ENCODE peak calls at places on chromosomes 1 and 21, in four cellular contexts. One of them, this sample, is unnamed.

GRCh38 chr21:42931560-42932235 is 6.3 kb upstream of the ERVH48-1 start:
- DNase-seq in K562: no peak
- DNase-seq in GM12878: no peak
- DNase-seq in HepG2: no peak
- DNase-seq in this sample: no peak

GRCh38 chr1:24921938-24922662 is 8.0 kb downstream of the RUNX3 start:
- DNase-seq in K562: no peak
- DNase-seq in GM12878: no peak
- DNase-seq in HepG2: no peak
- DNase-seq in this sample: no peak

GRCh38 chr1:67432745-67433144 is 2.5 kb upstream of the SERBP1 start:
- DNase-seq in K562: no peak
- DNase-seq in GM12878: no peak
- DNase-seq in HepG2: no peak
- DNase-seq in this sample: no peak

GRCh38 chr1:59779949-59780348 is 34.8 kb upstream of the HOOK1 start:
- DNase-seq in K562: no peak
- DNase-seq in GM12878: no peak
- DNase-seq in HepG2: peak; percentile 16
- DNase-seq in this sample: peak; percentile 64

GRCh38 chr1:47655521-47656300 is 217.9 kb downstream of the FOXD2 start:
- DNase-seq in K562: no peak
- DNase-seq in GM12878: no peak
- DNase-seq in HepG2: no peak
- DNase-seq in this sample: no peak

GRCh38 chr1:159705911-159706270 is 8.5 kb downstream of the CRP start:
- DNase-seq in K562: no peak
- DNase-seq in GM12878: no peak
- DNase-seq in HepG2: no peak
- DNase-seq in this sample: no peak

GRCh38 chr1:154856049-154856448 is 14.0 kb downstream of the KCNN3 start:
- DNase-seq in K562: no peak
- DNase-seq in GM12878: no peak
- DNase-seq in HepG2: no peak
- DNase-seq in this sample: peak; percentile 53

GRCh38 chr1:235058695-235059094 is 69.9 kb downstream of the TOMM20 start:
- DNase-seq in K562: no peak
- DNase-seq in GM12878: no peak
- DNase-seq in HepG2: no peak
- DNase-seq in this sample: no peak

GRCh38 chr21:33325222-33326067 is 675 bp downstream of the IFNAR1 start:
- DNase-seq in K562: no peak
- DNase-seq in GM12878: no peak
- DNase-seq in HepG2: peak; percentile 35
- DNase-seq in this sample: peak; percentile 24

GRCh38 chr1:117572546-117572945 is 33.3 kb upstream of the TENT5C start:
- DNase-seq in K562: no peak
- DNase-seq in GM12878: no peak
- DNase-seq in HepG2: no peak
- DNase-seq in this sample: no peak

GRCh38 chr1:31667065-31667785 is 22.5 kb upstream of the PEF1 start:
- DNase-seq in K562: no peak
- DNase-seq in GM12878: no peak
- DNase-seq in HepG2: no peak
- DNase-seq in this sample: no peak

GRCh38 chr1:204400893-204401510 is 10.6 kb downstream of the PPP1R15B start:
- DNase-seq in K562: peak; percentile 50
- DNase-seq in GM12878: no peak
- DNase-seq in HepG2: no peak
- DNase-seq in this sample: no peak

GRCh38 chr1:54537611-54538010 is 10.4 kb upstream of the ACOT11 start:
- DNase-seq in K562: no peak
- DNase-seq in GM12878: no peak
- DNase-seq in HepG2: peak; percentile 73
- DNase-seq in this sample: no peak

GRCh38 chr1:147723691-147724323 is 36.6 kb downstream of the GJA5 start:
- DNase-seq in K562: peak; percentile 12
- DNase-seq in GM12878: no peak
- DNase-seq in HepG2: peak; percentile 51
- DNase-seq in this sample: peak; percentile 91

GRCh38 chr1:7218210-7218832 is 433.1 kb downstream of the CAMTA1 start:
- DNase-seq in K562: peak; percentile 72
- DNase-seq in GM12878: no peak
- DNase-seq in HepG2: peak; percentile 44
- DNase-seq in this sample: peak; percentile 78

GRCh38 chr1:23790696-23791433 is at the start of gene LYPLA2:
- DNase-seq in K562: peak; percentile 85
- DNase-seq in GM12878: no peak
- DNase-seq in HepG2: peak; percentile 85
- DNase-seq in this sample: peak; percentile 98

GRCh38 chr1:23792151-23792945 is 1.4 kb downstream of the LYPLA2 start:
- DNase-seq in K562: no peak
- DNase-seq in GM12878: no peak
- DNase-seq in HepG2: no peak
- DNase-seq in this sample: peak; percentile 23

GRCh38 chr1:23793861-23794731 is 3.2 kb downstream of the LYPLA2 start:
- DNase-seq in K562: no peak
- DNase-seq in GM12878: no peak
- DNase-seq in HepG2: no peak
- DNase-seq in this sample: no peak

GRCh38 chr1:23791434-23792047 is 596 bp downstream of the LYPLA2 start:
- DNase-seq in K562: peak; percentile 48
- DNase-seq in GM12878: no peak
- DNase-seq in HepG2: no peak
- DNase-seq in this sample: peak; percentile 79

GRCh38 chr1:23793018-23793781 is 2.3 kb downstream of the LYPLA2 start:
- DNase-seq in K562: peak; percentile 78
- DNase-seq in GM12878: no peak
- DNase-seq in HepG2: no peak
- DNase-seq in this sample: no peak
- TF ChIP-seq JUNB in K562: no peak
- TF ChIP-seq JUNB in GM12878: no peak
- TF ChIP-seq JUNB in HepG2: no peak
- TF ChIP-seq JUNB in this sample: no peak

GRCh38 chr1:28512058-28512611 is 6.3 kb downstream of the RCC1 start:
- DNase-seq in K562: no peak
- DNase-seq in GM12878: no peak
- DNase-seq in HepG2: no peak
- DNase-seq in this sample: no peak
- TF ChIP-seq CREB1 in K562: no peak
- TF ChIP-seq CREB1 in GM12878: no peak
- TF ChIP-seq CREB1 in HepG2: no peak
- TF ChIP-seq CREB1 in this sample: no peak

GRCh38 chr1:107555578-107555977 is 409.4 kb downstream of the VAV3 start:
- DNase-seq in K562: no peak
- DNase-seq in GM12878: no peak
- DNase-seq in HepG2: no peak
- DNase-seq in this sample: no peak
- TF ChIP-seq JUNB in K562: no peak
- TF ChIP-seq JUNB in GM12878: no peak
- TF ChIP-seq JUNB in HepG2: no peak
- TF ChIP-seq JUNB in this sample: no peak

DNA sequence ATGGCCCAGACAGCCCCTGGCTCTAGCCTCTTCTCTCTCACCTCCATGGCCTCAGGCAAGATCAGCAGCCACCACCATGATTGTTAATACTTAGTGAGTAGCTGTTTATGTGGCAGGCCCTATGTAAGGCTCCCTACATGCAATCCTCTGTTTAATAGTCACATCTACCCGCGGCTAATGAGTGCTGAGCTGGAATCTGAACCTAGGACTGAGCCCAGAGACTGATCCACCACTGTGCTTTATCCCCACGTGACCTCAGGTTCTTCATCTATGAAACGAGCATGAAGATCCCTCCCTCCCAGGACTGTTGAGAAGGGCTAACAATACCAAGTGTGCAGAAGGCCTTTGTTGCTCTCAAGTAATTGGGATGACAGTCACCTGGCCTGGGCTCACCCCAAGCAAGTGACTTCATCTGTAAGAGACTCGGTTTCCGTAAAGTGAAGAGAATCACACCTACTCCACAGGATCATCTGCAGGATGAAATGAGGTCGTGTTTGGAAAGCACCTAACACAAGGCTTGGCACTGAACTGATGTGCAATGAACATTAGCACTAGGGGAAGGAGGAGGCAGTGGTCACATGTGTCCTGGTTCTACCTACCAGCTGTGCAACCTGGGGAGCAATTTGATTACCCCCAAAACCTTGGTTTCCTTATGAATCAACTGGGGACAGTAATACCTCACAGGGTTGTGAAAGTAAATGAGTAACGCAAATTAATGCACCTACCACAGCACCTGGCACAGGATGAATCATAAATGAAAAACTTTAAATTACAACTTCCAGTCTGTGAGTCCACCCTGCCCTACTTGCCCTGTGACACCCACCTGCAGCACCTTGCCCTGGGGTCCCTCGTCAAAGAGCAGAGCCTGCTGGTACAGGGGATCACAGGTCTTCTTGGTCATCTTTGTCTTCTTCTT is 37.2 kb downstream of the RIMS3 start:
- DNase-seq in K562: no peak
- DNase-seq in GM12878: peak; percentile 88
- DNase-seq in HepG2: no peak
- DNase-seq in this sample: no peak
- TF ChIP-seq CREB1 in K562: no peak
- TF ChIP-seq CREB1 in GM12878: peak; percentile 46
- TF ChIP-seq CREB1 in HepG2: no peak
- TF ChIP-seq CREB1 in this sample: no peak